ENCODE peak calls at places on chromosomes 16 and 17, in six cellular contexts. J is transverse colon, E is Calu3, N is cardiac fibroblast, R is HFF-Myc, F is mucosa of descending colon. P is an unnamed sample.

GRCh38 chr16:49875812-49876715 is 20.2 kb upstream of the ZNF423 start:
- DNase-seq in J (no peak), E (no peak), N (no peak), R (no peak), F (no peak), P (no peak)

GRCh38 chr17:74402070-74402469 is 29.8 kb upstream of the GPRC5C start:
- DNase-seq in J (no peak), E (no peak), N (no peak), R (no peak), F (no peak), P (no peak)

GRCh38 chr17:40443196-40443987 is at the start of gene IGFBP4:
- DNase-seq in J (peak), E (peak), N (peak), R (no peak), F (peak), P (no peak)

GRCh38 chr17:17080781-17081180 is 38.5 kb downstream of the MPRIP start:
- DNase-seq in J (no peak), E (no peak), N (no peak), R (no peak), F (no peak), P (no peak)

GRCh38 chr16:35370617-35371016 is 1911.2 kb downstream of the TP53TG3F start:
- DNase-seq in J (no peak), E (no peak), N (no peak), R (no peak), F (no peak), P (no peak)

GRCh38 chr16:19655242-19655777 is 62.7 kb downstream of the KNOP1 start:
- DNase-seq in J (no peak), E (no peak), N (no peak), R (no peak), F (no peak), P (no peak)

GRCh38 chr16:1793578-1794220 is at the start of gene IGFALS:
- DNase-seq in J (no peak), E (no peak), N (no peak), R (no peak), F (no peak), P (no peak)

GRCh38 chr16:21645261-21645721 is 7.1 kb downstream of the IGSF6 start:
- DNase-seq in J (no peak), E (no peak), N (peak), R (no peak), F (no peak), P (no peak)

GRCh38 chr16:5642470-5642869 is 544.9 kb upstream of the EEF2KMT start:
- DNase-seq in J (no peak), E (no peak), N (no peak), R (no peak), F (no peak), P (no peak)

GRCh38 chr16:57091990-57092785 is at the start of gene CPNE2:
- DNase-seq in J (peak), E (peak), N (peak), R (no peak), F (peak), P (no peak)
- TF ChIP-seq CTCF in J (no peak), E (no peak), N (no peak), R (no peak), F (no peak), P (no peak)

DNA sequence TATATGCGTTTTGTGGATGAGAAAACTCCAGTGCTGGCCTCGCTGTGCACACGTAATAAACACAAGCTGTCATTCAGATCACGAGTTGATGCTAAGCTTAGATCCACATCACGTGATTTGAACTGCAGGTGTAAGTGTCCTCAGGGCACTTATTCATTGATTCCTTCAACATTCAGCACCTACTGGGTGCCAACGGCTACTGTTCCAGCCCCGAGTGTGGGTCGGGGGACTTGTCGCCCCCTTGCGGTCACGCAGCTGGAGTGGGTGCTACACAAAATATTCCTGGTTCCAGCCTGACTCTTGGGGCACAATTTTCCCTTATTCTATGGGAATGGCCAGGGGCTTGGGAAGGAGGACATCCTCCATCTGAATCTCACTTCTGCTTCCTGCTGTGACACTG is 29.9 kb upstream of the GINS2 start:
- DNase-seq in J (peak), E (peak), N (no peak), R (no peak), F (peak), P (no peak)
- TF ChIP-seq CTCF in J (peak), E (peak), N (peak), R (peak), F (peak), P (peak)

GRCh38 chr17:81128774-81129173 is 36.5 kb upstream of the PVALEF start:
- DNase-seq in J (no peak), E (no peak), N (no peak), R (no peak), F (no peak), P (no peak)

GRCh38 chr17:81128338-81128737 is 37.0 kb upstream of the PVALEF start:
- DNase-seq in J (no peak), E (no peak), N (no peak), R (no peak), F (no peak), P (no peak)

GRCh38 chr17:81129711-81130367 is 35.5 kb upstream of the PVALEF start:
- DNase-seq in J (no peak), E (no peak), N (no peak), R (no peak), F (no peak), P (no peak)

GRCh38 chr17:81130385-81131288 is 34.7 kb upstream of the PVALEF start:
- DNase-seq in J (no peak), E (no peak), N (no peak), R (no peak), F (peak), P (no peak)

DNA sequence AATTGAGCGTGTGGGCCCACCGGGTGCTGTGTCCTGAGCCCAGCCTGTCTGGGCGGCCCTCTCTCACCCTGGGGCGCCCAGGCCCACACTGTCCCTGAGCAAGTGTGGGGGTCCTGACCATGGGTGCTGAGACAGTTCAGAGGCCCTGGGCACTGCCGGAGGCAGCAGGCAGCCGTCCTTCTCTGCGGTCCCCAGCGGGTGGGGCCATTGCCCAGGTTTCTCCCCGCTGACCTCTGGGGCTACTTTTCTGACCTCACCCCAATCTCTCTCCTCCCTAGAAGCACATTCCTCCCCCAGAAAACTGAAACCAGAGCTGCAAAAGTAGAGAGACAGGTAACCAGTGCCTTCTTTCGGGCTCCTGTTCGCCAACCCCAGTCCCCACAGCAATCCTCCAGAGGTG is 36.0 kb upstream of the PVALEF start:
- DNase-seq in J (no peak), E (no peak), N (no peak), R (no peak), F (no peak), P (no peak)
- TF ChIP-seq CTCF in J (no peak), E (no peak), N (no peak), R (no peak), F (no peak), P (peak)

GRCh38 chr17:12928736-12929135 is 89.1 kb downstream of the ELAC2 start:
- DNase-seq in J (no peak), E (no peak), N (peak), R (no peak), F (no peak), P (no peak)
- TF ChIP-seq CTCF in J (no peak), E (no peak), N (no peak), R (no peak), F (no peak), P (peak)

GRCh38 chr16:87233928-87234327 is 83.3 kb downstream of the C16orf95 start:
- DNase-seq in J (no peak), E (peak), N (peak), R (no peak), F (no peak), P (no peak)
- TF ChIP-seq CTCF in J (no peak), E (no peak), N (peak), R (peak), F (no peak), P (no peak)

GRCh38 chr17:36816214-36816613 is 121.1 kb upstream of the LHX1 start:
- DNase-seq in J (no peak), E (no peak), N (no peak), R (no peak), F (no peak), P (no peak)

GRCh38 chr17:36812762-36813161 is 124.5 kb upstream of the LHX1 start:
- DNase-seq in J (no peak), E (no peak), N (no peak), R (no peak), F (no peak), P (no peak)

GRCh38 chr17:36813957-36814356 is 123.3 kb upstream of the LHX1 start:
- DNase-seq in J (no peak), E (no peak), N (no peak), R (no peak), F (no peak), P (no peak)

GRCh38 chr17:36814958-36815357 is 122.3 kb upstream of the LHX1 start:
- DNase-seq in J (no peak), E (no peak), N (no peak), R (no peak), F (no peak), P (no peak)

GRCh38 chr17:36813357-36813756 is 123.9 kb upstream of the LHX1 start:
- DNase-seq in J (no peak), E (no peak), N (no peak), R (no peak), F (no peak), P (no peak)
- TF ChIP-seq CTCF in J (no peak), E (peak), N (no peak), R (no peak), F (no peak), P (no peak)

DNA sequence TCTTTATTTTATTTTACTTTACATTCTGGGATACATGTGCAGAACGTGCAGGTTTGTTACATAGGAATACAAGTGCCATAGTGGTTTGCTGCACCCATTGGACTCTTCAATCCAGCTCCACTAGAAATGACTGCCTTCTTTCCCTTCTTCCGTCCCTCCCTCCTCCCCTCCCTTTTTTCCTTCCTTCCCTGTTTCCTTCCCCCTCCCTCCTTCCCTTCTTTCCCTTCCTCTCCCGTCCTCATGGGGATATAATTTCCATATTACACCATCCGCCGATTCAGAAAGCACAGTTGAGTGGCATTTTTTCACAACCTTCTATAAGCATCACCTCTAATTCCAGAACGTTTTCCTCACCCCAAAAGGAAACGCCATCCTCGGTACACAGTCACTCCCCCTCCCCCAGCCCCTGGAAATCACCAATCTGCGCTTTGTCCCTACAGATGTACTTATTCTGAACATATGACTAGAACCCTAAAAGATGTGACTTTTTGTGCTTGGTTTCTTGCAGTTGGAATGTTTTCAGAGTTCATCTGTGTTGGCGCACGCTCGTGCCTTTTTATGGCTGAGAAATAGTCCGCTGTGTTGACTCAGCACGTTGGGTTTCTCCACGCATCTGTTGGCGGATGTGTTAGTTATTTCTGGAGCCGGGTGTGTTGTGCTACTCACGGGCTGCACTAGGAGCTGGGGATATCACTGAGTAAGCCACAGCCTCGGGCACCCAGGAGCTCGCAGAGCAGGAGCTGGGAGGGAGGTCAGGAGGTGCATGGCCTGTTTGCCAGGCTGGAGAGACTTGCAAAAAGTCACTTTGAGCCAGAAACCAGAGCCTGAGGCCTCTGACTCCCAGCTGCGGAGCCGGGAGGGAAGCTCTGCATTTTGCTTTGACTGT is 336.4 kb downstream of the SEC14L1 start:
- DNase-seq in J (peak), E (no peak), N (peak), R (peak), F (peak), P (peak)
- TF ChIP-seq CTCF in J (no peak), E (no peak), N (no peak), R (no peak), F (no peak), P (no peak)

DNA sequence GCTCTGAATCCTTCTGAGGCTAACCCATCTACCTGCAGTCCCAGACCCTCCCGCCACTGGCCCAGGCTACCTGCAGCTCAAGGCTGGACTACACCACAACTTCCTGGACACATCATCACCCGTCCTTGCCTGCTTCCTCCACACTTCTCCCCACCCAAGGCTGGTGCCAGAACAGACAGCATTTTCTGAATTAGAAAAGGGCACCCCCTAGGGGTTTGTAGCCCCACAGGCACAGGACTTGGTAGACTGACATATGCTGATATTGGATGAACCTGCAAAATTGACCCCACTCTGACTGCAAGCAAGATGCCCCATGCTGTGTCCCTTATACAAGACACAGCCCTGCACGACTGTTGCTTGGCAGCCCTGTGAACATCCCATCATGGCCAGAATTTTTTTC is 271.5 kb upstream of the C16orf82 start:
- DNase-seq in J (no peak), E (no peak), N (no peak), R (no peak), F (no peak), P (no peak)
- TF ChIP-seq CTCF in J (no peak), E (no peak), N (no peak), R (no peak), F (no peak), P (no peak)

GRCh38 chr17:2282297-2282873 is 21.2 kb downstream of the SMG6 start:
- DNase-seq in J (no peak), E (no peak), N (peak), R (peak), F (no peak), P (no peak)
- TF ChIP-seq CTCF in J (peak), E (peak), N (peak), R (peak), F (no peak), P (peak)